ENCODE peak calls at places on chromosomes 3 and 15, in four cellular contexts. Y is mesothelial cell of epicardium, M is GM20000, L is cardiac muscle cell. A is an unnamed sample.

GRCh38 chr15:75235051-75235673 is 23.0 kb upstream of the GOLGA6C start:
- DNase-seq in M (peak), Y (no peak), L (no peak), A (no peak)

GRCh38 chr15:38217788-38218609 is 34.6 kb upstream of the SPRED1 start:
- DNase-seq in Y (no peak), L (no peak), M (no peak), A (no peak)

GRCh38 chr15:101526021-101526420 is 36.5 kb upstream of the PCSK6 start:
- DNase-seq in Y (no peak), L (no peak), M (no peak), A (no peak)

GRCh38 chr3:38247366-38248035 is 18.1 kb upstream of the SLC22A13 start:
- DNase-seq in Y (no peak), L (peak), M (no peak), A (no peak)

GRCh38 chr3:187063286-187064081 is 75.8 kb downstream of the RPL39L start:
- DNase-seq in L (peak), M (no peak), Y (no peak), A (no peak)

GRCh38 chr3:177657243-177657642 is 460.0 kb upstream of the TBL1XR1 start:
- DNase-seq in L (no peak), M (no peak), Y (no peak), A (no peak)

GRCh38 chr3:46908986-46909534 is 31.5 kb downstream of the PTH1R start:
- DNase-seq in Y (no peak), M (no peak), L (no peak), A (no peak)

GRCh38 chr3:134709563-134710312 is 58.9 kb upstream of the KY start:
- DNase-seq in M (no peak), L (no peak), Y (no peak), A (no peak)

GRCh38 chr3:181622365-181622764 is 89.4 kb upstream of the SOX2 start:
- DNase-seq in L (peak), M (no peak), Y (no peak), A (no peak)

GRCh38 chr3:159904911-159905310 is 83.7 kb upstream of the IL12A start:
- DNase-seq in L (no peak), Y (no peak), M (no peak), A (no peak)

GRCh38 chr3:197308591-197308990 is 10.2 kb upstream of the DLG1 start:
- DNase-seq in Y (no peak), M (no peak), L (peak), A (no peak)

GRCh38 chr3:30672959-30673358 is 66.6 kb downstream of the TGFBR2 start:
- DNase-seq in L (peak), M (no peak), Y (no peak), A (no peak)

GRCh38 chr15:65338366-65338765 is 33.9 kb downstream of the RNU5B-1 start:
- DNase-seq in Y (no peak), L (no peak), M (no peak), A (no peak)

GRCh38 chr3:146780251-146780650 is 175.1 kb upstream of the PLSCR5 start:
- DNase-seq in Y (no peak), L (no peak), M (no peak), A (no peak)

GRCh38 chr15:95995375-95996168 is 334.9 kb upstream of the NR2F2 start:
- DNase-seq in M (no peak), Y (no peak), L (peak), A (no peak)

GRCh38 chr3:160400048-160400630 is 689 bp downstream of the SMC4 start:
- DNase-seq in M (peak), Y (peak), L (peak), A (peak)

GRCh38 chr15:75036269-75036668 is 12.9 kb downstream of the PPCDC start:
- DNase-seq in Y (no peak), M (no peak), L (no peak), A (no peak)

GRCh38 chr3:78398401-78398800 is 1358.5 kb downstream of the ROBO2 start:
- DNase-seq in Y (no peak), M (no peak), L (no peak), A (no peak)

GRCh38 chr3:44130249-44130648 is 111.4 kb upstream of the TOPAZ1 start:
- DNase-seq in M (peak), Y (no peak), L (no peak), A (no peak)

GRCh38 chr3:159322322-159322939 is 520.6 kb downstream of the MFSD1 start:
- DNase-seq in Y (peak), M (peak), L (peak), A (no peak)

GRCh38 chr3:57856675-57857074 is 100.6 kb downstream of the SLMAP start:
- DNase-seq in L (peak), M (no peak), Y (no peak), A (no peak)

GRCh38 chr15:22839046-22839705 is 710 bp downstream of the NIPA2 start:
- DNase-seq in M (peak), L (peak), Y (no peak), A (no peak)

DNA sequence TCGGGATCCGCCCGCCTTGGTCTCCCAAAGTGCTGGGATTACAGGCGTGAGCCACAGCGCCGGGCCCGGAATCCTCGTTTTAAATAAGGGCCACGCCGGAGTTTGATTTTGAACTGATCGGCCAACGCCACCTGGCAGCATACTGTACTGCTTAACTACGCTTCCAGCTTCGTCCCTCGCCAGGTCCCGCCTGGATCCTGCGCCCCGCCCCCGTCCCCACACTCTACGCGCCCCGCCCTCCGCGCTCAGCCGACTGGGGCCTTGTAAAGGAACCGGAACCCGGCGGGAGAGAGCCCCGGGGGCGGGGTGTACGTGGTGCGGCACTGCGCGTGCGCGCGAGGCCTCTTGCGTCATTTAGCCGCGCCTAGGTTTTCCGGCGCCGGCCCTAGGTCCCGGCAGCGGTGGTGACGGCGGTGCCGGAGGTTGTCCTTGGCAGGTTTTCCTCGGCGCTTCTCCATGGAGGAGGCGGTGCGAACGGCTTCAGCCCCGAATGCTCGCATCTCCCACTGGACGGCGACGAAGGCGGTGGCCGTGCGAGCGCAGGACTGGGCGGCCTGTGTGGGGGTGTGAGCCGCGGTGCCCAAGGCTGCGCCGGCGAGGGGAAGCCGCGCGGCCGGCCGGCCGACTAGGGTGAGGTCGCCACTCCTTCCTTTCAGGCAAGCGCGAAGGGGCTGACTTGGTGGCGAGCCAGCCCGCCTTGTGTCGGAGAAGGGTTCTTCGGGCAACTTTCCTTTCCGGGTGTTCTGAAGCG is at the start of gene NIPA2:
- DNase-seq in M (peak), L (peak), Y (peak), A (peak)
- TF ChIP-seq CTCF in M (no peak), L (no peak), Y (no peak), A (peak)

GRCh38 chr15:94844533-94845390 is 613.4 kb downstream of the MCTP2 start:
- DNase-seq in M (no peak), L (peak), Y (peak), A (peak)
- TF ChIP-seq CTCF in M (no peak), L (no peak), Y (no peak), A (peak)

GRCh38 chr3:12329063-12329462 is 40.2 kb downstream of the PPARG start:
- DNase-seq in M (no peak), L (no peak), Y (no peak), A (no peak)
- TF ChIP-seq CTCF in M (no peak), L (peak), Y (no peak), A (no peak)

GRCh38 chr3:55549172-55549571 is 62.1 kb upstream of the WNT5A start:
- DNase-seq in M (no peak), Y (no peak), L (peak), A (no peak)
- TF ChIP-seq CTCF in M (no peak), Y (peak), L (no peak), A (peak)

GRCh38 chr3:59595830-59596229 is 546.0 kb upstream of the CFAP20DC start:
- DNase-seq in L (no peak), M (no peak), Y (no peak), A (no peak)
- TF ChIP-seq CTCF in L (no peak), M (no peak), Y (no peak), A (no peak)

GRCh38 chr15:25787381-25787780 is 75.7 kb downstream of the ATP10A start:
- DNase-seq in M (no peak), Y (no peak), L (peak), A (no peak)

GRCh38 chr15:25785643-25786029 is 77.5 kb downstream of the ATP10A start:
- DNase-seq in L (no peak), M (no peak), Y (no peak), A (no peak)

GRCh38 chr15:25784876-25785642 is 78.1 kb downstream of the ATP10A start:
- DNase-seq in M (no peak), Y (no peak), L (peak), A (no peak)

GRCh38 chr15:25784141-25784540 is 79.0 kb downstream of the ATP10A start:
- DNase-seq in L (no peak), M (no peak), Y (no peak), A (no peak)

DNA sequence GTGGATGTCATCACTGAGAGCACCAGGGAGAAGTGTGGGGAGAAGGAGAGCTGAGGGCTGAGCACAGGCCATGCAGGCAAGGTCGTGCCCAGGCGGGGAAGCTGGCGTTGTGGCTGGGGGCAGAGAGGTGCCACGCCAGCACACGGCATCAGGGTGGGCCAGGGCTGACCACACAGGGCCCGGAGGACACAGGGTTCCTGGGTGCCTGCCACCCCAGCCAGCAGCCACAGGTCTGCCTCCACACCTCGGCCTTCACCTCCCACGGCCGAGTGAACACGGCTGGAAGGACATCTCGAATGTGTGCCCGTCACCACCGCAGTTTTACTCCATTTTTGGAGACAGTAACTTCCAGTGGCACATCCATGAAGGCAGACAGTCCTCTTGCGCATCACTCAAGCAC is 77.1 kb downstream of the ATP10A start:
- DNase-seq in M (no peak), Y (no peak), L (no peak), A (no peak)
- TF ChIP-seq CTCF in M (no peak), Y (no peak), L (no peak), A (no peak)

GRCh38 chr3:51683566-51683965 is 12.5 kb downstream of the TEX264 start:
- DNase-seq in L (no peak), M (no peak), Y (no peak), A (no peak)

GRCh38 chr3:51682526-51682925 is 11.5 kb downstream of the TEX264 start:
- DNase-seq in Y (no peak), M (no peak), L (no peak), A (no peak)

GRCh38 chr3:51680663-51681230 is 9.7 kb downstream of the TEX264 start:
- DNase-seq in Y (no peak), M (no peak), L (no peak), A (no peak)

GRCh38 chr3:51681453-51681852 is 10.4 kb downstream of the TEX264 start:
- DNase-seq in M (no peak), Y (no peak), L (peak), A (no peak)

DNA sequence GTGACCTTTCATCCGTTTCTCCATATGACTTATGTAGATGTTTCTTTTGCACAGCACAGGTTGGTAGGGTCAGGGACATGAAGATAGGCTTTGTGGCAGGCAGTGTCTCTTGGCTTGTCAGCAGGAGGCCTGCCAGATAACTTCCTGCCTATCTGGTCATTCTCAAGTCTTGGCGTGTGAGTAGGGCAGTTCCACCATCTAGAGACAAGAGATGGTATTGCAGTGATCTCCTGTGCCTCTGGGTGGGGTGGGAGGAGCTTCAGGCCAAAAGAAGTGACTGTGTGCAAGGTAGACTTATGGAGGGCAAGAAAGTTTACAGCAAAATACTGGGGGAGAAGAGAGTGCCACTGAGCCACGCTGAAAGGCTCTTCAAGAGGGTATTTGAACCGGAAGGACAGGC is 11.0 kb downstream of the TEX264 start:
- DNase-seq in Y (peak), L (peak), M (peak), A (no peak)
- TF ChIP-seq CTCF in Y (peak), L (peak), M (peak), A (peak)

DNA sequence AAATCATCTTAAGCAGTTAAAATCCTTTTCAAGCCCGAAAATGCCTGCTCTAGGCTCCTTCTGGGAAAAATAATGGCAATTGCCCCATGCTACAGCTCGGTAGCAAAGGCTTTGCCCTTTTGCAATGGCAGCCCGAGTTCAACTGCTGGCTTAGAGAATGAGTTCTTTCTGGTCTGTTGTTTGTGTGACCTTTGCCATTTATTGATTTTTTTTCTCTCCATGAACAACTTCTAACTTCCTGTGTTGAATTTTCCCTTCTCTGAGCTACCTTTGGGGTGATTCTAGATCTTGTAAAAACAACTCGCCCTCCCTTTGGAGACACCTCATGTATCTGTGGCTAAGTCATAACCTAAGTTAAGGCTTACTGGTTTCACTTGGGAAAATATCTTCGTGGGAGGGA is 139.3 kb downstream of the PLCH1 start:
- DNase-seq in Y (no peak), L (no peak), M (no peak), A (no peak)
- TF ChIP-seq CTCF in Y (no peak), L (no peak), M (no peak), A (no peak)